ENCODE peak calls at places on chromosomes 7 and 10, in seven cellular contexts. K is IMR-90; T is activated naive CD8-positive, alpha-beta T cell treated with anti-CD3 and anti-CD28 coated beads, Interleukin-2, amount 10 ng/mL, durations not matched to agents 7 days and 5 days; D is GM12892; P is effector memory CD8-positive, alpha-beta T cell; U is activated CD4-positive, CD25-positive, alpha-beta regulatory T cell; F is iPS DF 19.7. V is an unnamed sample.

GRCh38 chr7:30974605-30975256 is 11.0 kb downstream of the GHRHR start:
- DNase-seq in F (no peak), K (peak), D (peak), P (no peak), U (no peak), T (peak), V (no peak)

GRCh38 chr10:67883710-67884312 is 645 bp upstream of the SIRT1 start:
- DNase-seq in F (no peak), T (no peak), D (no peak), U (no peak), P (no peak), K (no peak), V (no peak)

GRCh38 chr10:17616403-17617030 is 657 bp downstream of the HACD1 start:
- DNase-seq in U (no peak), D (peak), F (no peak), K (peak), T (no peak), P (no peak), V (no peak)

GRCh38 chr10:132449051-132449825 is 52.2 kb downstream of the PWWP2B start:
- DNase-seq in D (no peak), K (no peak), F (no peak), U (no peak), P (no peak), T (no peak), V (no peak)

GRCh38 chr10:133278577-133279265 is 2.1 kb upstream of the ADAM8 start:
- DNase-seq in U (no peak), T (peak), K (peak), P (peak), D (peak), F (no peak), V (peak)

GRCh38 chr10:132353456-132354355 is 21.7 kb downstream of the LRRC27 start:
- DNase-seq in K (no peak), U (no peak), F (no peak), T (no peak), P (no peak), D (no peak), V (no peak)

GRCh38 chr7:24916463-24917040 is 63.4 kb downstream of the OSBPL3 start:
- DNase-seq in U (no peak), K (no peak), P (no peak), F (no peak), D (no peak), T (no peak), V (no peak)

GRCh38 chr10:91552706-91553105 is 80.2 kb downstream of the PPP1R3C start:
- DNase-seq in U (no peak), F (no peak), K (peak), T (no peak), P (no peak), D (no peak), V (no peak)

GRCh38 chr7:20314216-20314615 is 16.5 kb upstream of the ITGB8 start:
- DNase-seq in F (no peak), T (no peak), D (no peak), U (no peak), P (no peak), K (no peak), V (no peak)

GRCh38 chr10:48249763-48250351 is 24.6 kb downstream of the FRMPD2 start:
- DNase-seq in D (no peak), T (no peak), K (no peak), U (no peak), F (no peak), P (no peak), V (no peak)

GRCh38 chr7:106583133-106583532 is 77.8 kb downstream of the CCDC71L start:
- DNase-seq in U (no peak), D (no peak), K (peak), T (no peak), F (no peak), P (no peak), V (no peak)

GRCh38 chr7:30146127-30146612 is 11.4 kb downstream of the MTURN start:
- DNase-seq in K (no peak), T (no peak), U (no peak), P (no peak), F (no peak), D (no peak), V (no peak)

GRCh38 chr7:108824840-108825540 is 255.3 kb downstream of the DNAJB9 start:
- DNase-seq in K (peak), P (no peak), U (no peak), T (no peak), D (no peak), F (no peak), V (no peak)

GRCh38 chr10:66752714-66753113 is 173.1 kb upstream of the LRRTM3 start:
- DNase-seq in D (no peak), U (no peak), T (no peak), K (peak), F (no peak), P (no peak), V (no peak)

GRCh38 chr10:34157501-34157900 is 657.6 kb downstream of the PARD3 start:
- DNase-seq in P (no peak), F (no peak), U (no peak), K (peak), D (no peak), T (no peak), V (no peak)

GRCh38 chr7:24826662-24827020 is 69.4 kb upstream of the GSDME start:
- DNase-seq in P (no peak), F (no peak), D (no peak), K (no peak), T (no peak), U (peak), V (no peak)

GRCh38 chr10:101829561-101830315 is 11.5 kb upstream of the OGA start:
- DNase-seq in K (no peak), F (no peak), D (peak), U (peak), T (peak), P (peak), V (peak)

GRCh38 chr10:66931340-66931948 is 5.6 kb downstream of the LRRTM3 start:
- DNase-seq in P (no peak), K (peak), F (no peak), U (no peak), D (no peak), T (no peak), V (no peak)

GRCh38 chr7:93949468-93949867 is 27.9 kb downstream of the GNG11 start:
- DNase-seq in F (no peak), P (no peak), D (no peak), K (peak), U (no peak), T (no peak), V (no peak)

GRCh38 chr7:55250313-55250712 is 114.8 kb upstream of the LANCL2 start:
- DNase-seq in F (no peak), U (no peak), P (no peak), T (no peak), D (no peak), K (no peak), V (no peak)

GRCh38 chr10:50992972-50993766 is 81.1 kb upstream of the PRKG1 start:
- DNase-seq in K (peak), F (no peak), P (no peak), T (no peak), D (no peak), U (no peak), V (no peak)

GRCh38 chr7:106047818-106048490 is 64.2 kb downstream of the SYPL1 start:
- DNase-seq in T (no peak), K (no peak), F (no peak), D (no peak), U (no peak), P (no peak), V (no peak)